ENCODE peak calls at places on chromosome 6, in ten cellular contexts. I, O, T, H, U, D, X, C, J and Q are unnamed samples.

GRCh38 chr6:37524025-37524647 is 24.4 kb upstream of the CCDC167 start:
- DNase-seq in I (no peak), O (no peak), T (peak; percentile 53), H (no peak), U (no peak), D (no peak), X (no peak), C (no peak), J (peak; percentile 48), Q (no peak)

GRCh38 chr6:35610830-35611229 is 77.9 kb downstream of the FKBP5 start:
- DNase-seq in I (no peak), O (no peak), T (no peak), H (no peak), U (no peak), D (no peak), X (no peak), C (no peak), J (no peak), Q (no peak)

GRCh38 chr6:23656826-23657225 is 469.2 kb upstream of the NRSN1 start:
- DNase-seq in I (no peak), O (no peak), T (no peak), H (no peak), U (no peak), D (no peak), X (peak; percentile 31), C (no peak), J (no peak), Q (no peak)

GRCh38 chr6:101747160-101747559 is 353.7 kb downstream of the GRIK2 start:
- DNase-seq in I (no peak), O (no peak), T (no peak), H (no peak), U (no peak), D (no peak), X (no peak), C (no peak), J (no peak), Q (no peak)

GRCh38 chr6:168192195-168192900 is 113.3 kb upstream of the FRMD1 start:
- DNase-seq in I (no peak), O (no peak), T (no peak), H (no peak), U (peak; percentile 12), D (no peak), X (peak; percentile 90), C (peak; percentile 3), J (no peak), Q (no peak)

GRCh38 chr6:35275861-35276260 is 16.3 kb downstream of the ZNF76 start:
- DNase-seq in I (no peak), O (no peak), T (no peak), H (no peak), U (no peak), D (no peak), X (no peak), C (no peak), J (no peak), Q (no peak)

GRCh38 chr6:117613920-117614535 is 11.7 kb upstream of the GOPC start:
- DNase-seq in I (no peak), O (no peak), T (peak; percentile 65), H (no peak), U (no peak), D (no peak), X (no peak), C (no peak), J (no peak), Q (no peak)

GRCh38 chr6:31776961-31777666 is at the start of gene VWA7:
- DNase-seq in I (peak; percentile 63), O (no peak), T (peak; percentile 79), H (peak; percentile 73), U (no peak), D (peak; percentile 81), X (peak; percentile 59), C (peak; percentile 90), J (peak; percentile 54), Q (peak; percentile 72)

GRCh38 chr6:138541793-138542481 is 42.6 kb upstream of the NHSL1 start:
- DNase-seq in I (no peak), O (no peak), T (peak; percentile 58), H (no peak), U (no peak), D (no peak), X (peak; percentile 95), C (no peak), J (no peak), Q (no peak)

GRCh38 chr6:102402635-102403329 is 1009.3 kb downstream of the GRIK2 start:
- DNase-seq in I (no peak), O (no peak), T (no peak), H (no peak), U (no peak), D (no peak), X (no peak), C (no peak), J (no peak), Q (no peak)

GRCh38 chr6:75986935-75987334 is 85.5 kb downstream of the IMPG1 start:
- DNase-seq in I (no peak), O (no peak), T (no peak), H (no peak), U (peak; percentile 27), D (no peak), X (no peak), C (no peak), J (no peak), Q (no peak)

GRCh38 chr6:125019873-125020272 is 57.6 kb downstream of the RNF217 start:
- DNase-seq in I (no peak), O (no peak), T (peak; percentile 22), H (no peak), U (peak; percentile 46), D (no peak), X (no peak), C (no peak), J (no peak), Q (no peak)

GRCh38 chr6:125019281-125019680 is 57.0 kb downstream of the RNF217 start:
- DNase-seq in I (no peak), O (no peak), T (no peak), H (no peak), U (no peak), D (no peak), X (no peak), C (no peak), J (no peak), Q (no peak)

GRCh38 chr6:125025164-125025854 is 63.1 kb downstream of the RNF217 start:
- DNase-seq in I (no peak), O (no peak), T (no peak), H (no peak), U (no peak), D (no peak), X (no peak), C (no peak), J (no peak), Q (no peak)

GRCh38 chr6:125020385-125020784 is 58.1 kb downstream of the RNF217 start:
- DNase-seq in I (no peak), O (no peak), T (peak; percentile 63), H (no peak), U (no peak), D (no peak), X (peak; percentile 48), C (no peak), J (no peak), Q (no peak)

GRCh38 chr6:125022391-125022989 is 60.3 kb downstream of the RNF217 start:
- DNase-seq in I (no peak), O (no peak), T (no peak), H (peak; percentile 14), U (no peak), D (no peak), X (no peak), C (no peak), J (no peak), Q (no peak)
- H3K27ac ChIP-seq in I (no peak overlapping the region), O (no peak overlapping the region), T (no peak overlapping the region), H (no peak overlapping the region), U (no peak overlapping the region), D (no peak overlapping the region), X (no peak overlapping the region), C (no peak overlapping the region), J (no peak overlapping the region), Q (no peak overlapping the region)

GRCh38 chr6:93453956-93454355 is 34.6 kb upstream of the EPHA7 start:
- DNase-seq in I (no peak), O (no peak), T (no peak), H (no peak), U (no peak), D (no peak), X (no peak), C (no peak), J (no peak), Q (no peak)
- H3K27ac ChIP-seq in I (no peak overlapping the region), O (no peak overlapping the region), T (no peak overlapping the region), H (no peak overlapping the region), U (no peak overlapping the region), D (no peak overlapping the region), X (no peak overlapping the region), C (no peak overlapping the region), J (no peak overlapping the region), Q (no peak overlapping the region)

GRCh38 chr6:2655844-2656433 is 94.8 kb downstream of the MYLK4 start:
- DNase-seq in I (no peak), O (no peak), T (no peak), H (no peak), U (no peak), D (no peak), X (peak; percentile 39), C (no peak), J (no peak), Q (no peak)

GRCh38 chr6:2656460-2657064 is 94.2 kb downstream of the MYLK4 start:
- DNase-seq in I (no peak), O (no peak), T (no peak), H (no peak), U (no peak), D (no peak), X (no peak), C (no peak), J (no peak), Q (no peak)

GRCh38 chr6:2659882-2660281 is 90.8 kb downstream of the MYLK4 start:
- DNase-seq in I (no peak), O (no peak), T (peak; percentile 27), H (no peak), U (no peak), D (no peak), X (no peak), C (no peak), J (no peak), Q (peak; percentile 54)

GRCh38 chr6:2661651-2662050 is 89.1 kb downstream of the MYLK4 start:
- DNase-seq in I (no peak), O (no peak), T (no peak), H (no peak), U (no peak), D (no peak), X (no peak), C (no peak), J (no peak), Q (no peak)

GRCh38 chr6:2658788-2659187 is 91.9 kb downstream of the MYLK4 start:
- DNase-seq in I (no peak), O (no peak), T (peak; percentile 15), H (no peak), U (no peak), D (no peak), X (no peak), C (no peak), J (no peak), Q (peak; percentile 86)
- H3K27ac ChIP-seq in I (no peak overlapping the region), O (no peak overlapping the region), T (no peak overlapping the region), H (no peak overlapping the region), U (no peak overlapping the region), D (no peak overlapping the region), X (no peak overlapping the region), C (no peak overlapping the region), J (no peak overlapping the region), Q (peak overlapping the region; percentile 72)

DNA sequence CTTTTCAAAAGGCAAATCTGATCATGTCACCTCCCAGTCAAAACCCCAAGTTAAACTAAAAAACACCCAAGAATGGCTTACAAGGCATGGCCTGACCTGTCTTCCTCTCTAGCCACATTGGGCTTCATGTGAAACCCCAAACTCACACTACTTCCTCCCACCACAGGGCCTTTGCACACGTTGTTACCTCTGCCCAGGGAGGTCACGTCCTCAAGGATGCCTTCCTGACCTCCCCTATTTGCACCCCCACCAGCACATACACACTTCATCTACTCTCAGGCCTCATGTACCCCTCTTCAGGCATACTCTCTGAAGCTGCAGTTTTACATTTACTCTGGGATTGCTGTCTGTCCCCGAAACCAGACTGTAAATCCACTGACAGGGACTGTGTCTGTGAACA is 6.1 kb downstream of the EZR start:
- DNase-seq in I (no peak), O (no peak), T (no peak), H (no peak), U (no peak), D (peak; percentile 54), X (no peak), C (peak; percentile 3), J (no peak), Q (no peak)
- H3K27ac ChIP-seq in I (peak overlapping the region; percentile 40), O (peak overlapping the region; percentile 99), T (no peak overlapping the region), H (no peak overlapping the region), U (no peak overlapping the region), D (peak overlapping the region; percentile 97), X (no peak overlapping the region), C (no peak overlapping the region), J (no peak overlapping the region), Q (peak overlapping the region; percentile 38)